ENCODE peak calls at places on chromosome 18, in four cellular contexts. T is HepG2, Q is GM12878, M is GM12891. W is an unnamed sample.

GRCh38 chr18:27609221-27609620 is 424.1 kb upstream of the CHST9 start:
- DNase-seq in T (no peak), Q (no peak), M (no peak), W (no peak)

GRCh38 chr18:5879479-5879882 is 15.8 kb downstream of the TMEM200C start:
- DNase-seq in M (no peak), Q (no peak), T (peak), W (no peak)

GRCh38 chr18:62744076-62744705 is 28.9 kb downstream of the PHLPP1 start:
- DNase-seq in T (peak), M (no peak), Q (no peak), W (no peak)

GRCh38 chr18:46343940-46344372 is 239.8 kb downstream of the HAUS1 start:
- DNase-seq in Q (peak), M (peak), T (no peak), W (peak)

GRCh38 chr18:903703-904102 is 968 bp upstream of the ADCYAP1 start:
- DNase-seq in M (no peak), Q (no peak), T (no peak), W (no peak)

GRCh38 chr18:50194623-50195532 is at the start of gene MYO5B:
- DNase-seq in Q (no peak), M (peak), T (peak), W (peak)

GRCh38 chr18:26133652-26134051 is at the start of gene PSMA8:
- DNase-seq in T (no peak), M (peak), Q (no peak), W (peak)

GRCh38 chr18:60692277-60692676 is 319.7 kb upstream of the MC4R start:
- DNase-seq in Q (no peak), M (no peak), T (no peak), W (no peak)

GRCh38 chr18:10285283-10285640 is 169.2 kb upstream of the APCDD1 start:
- DNase-seq in T (no peak), M (no peak), Q (peak), W (no peak)

GRCh38 chr18:46294325-46294724 is 190.1 kb downstream of the HAUS1 start:
- DNase-seq in T (no peak), Q (no peak), M (no peak), W (no peak)

GRCh38 chr18:60377778-60378469 is 5.3 kb upstream of the MC4R start:
- DNase-seq in M (no peak), Q (no peak), T (no peak), W (no peak)

GRCh38 chr18:26655614-26656400 is 107.5 kb upstream of the KCTD1 start:
- DNase-seq in M (no peak), Q (no peak), T (no peak), W (no peak)

GRCh38 chr18:13353424-13353823 is 134.9 kb downstream of the LDLRAD4 start:
- DNase-seq in M (no peak), Q (no peak), T (no peak), W (no peak)

GRCh38 chr18:44681611-44682010 is 923 bp downstream of the SETBP1 start:
- DNase-seq in Q (no peak), T (no peak), M (no peak), W (no peak)

GRCh38 chr18:28127763-28128737 is 48.9 kb downstream of the CDH2 start:
- DNase-seq in T (peak), M (no peak), Q (no peak), W (no peak)

GRCh38 chr18:50281972-50282520 is 723 bp upstream of the MBD1 start:
- DNase-seq in M (no peak), Q (no peak), T (no peak), W (no peak)

GRCh38 chr18:51070545-51070944 is 40.5 kb downstream of the SMAD4 start:
- DNase-seq in T (no peak), Q (no peak), M (no peak), W (no peak)

GRCh38 chr18:49046125-49046524 is 95.4 kb upstream of the SMAD7 start:
- DNase-seq in M (no peak), T (no peak), Q (no peak), W (no peak)

GRCh38 chr18:10950080-10950875 is 199.1 kb downstream of the PIEZO2 start:
- DNase-seq in T (no peak), Q (no peak), M (no peak), W (no peak)

GRCh38 chr18:23650963-23651927 is 11.5 kb downstream of the ANKRD29 start:
- DNase-seq in T (peak), M (no peak), Q (no peak), W (no peak)

GRCh38 chr18:8537400-8537799 is 71.8 kb upstream of the RAB12 start:
- DNase-seq in Q (no peak), T (no peak), M (no peak), W (no peak)

GRCh38 chr18:7116832-7117389 is 686 bp downstream of the LAMA1 start:
- DNase-seq in M (no peak), Q (no peak), T (no peak), W (no peak)

GRCh38 chr18:48944634-48945033 is 6.1 kb downstream of the SMAD7 start:
- DNase-seq in M (no peak), Q (no peak), T (no peak), W (no peak)

DNA sequence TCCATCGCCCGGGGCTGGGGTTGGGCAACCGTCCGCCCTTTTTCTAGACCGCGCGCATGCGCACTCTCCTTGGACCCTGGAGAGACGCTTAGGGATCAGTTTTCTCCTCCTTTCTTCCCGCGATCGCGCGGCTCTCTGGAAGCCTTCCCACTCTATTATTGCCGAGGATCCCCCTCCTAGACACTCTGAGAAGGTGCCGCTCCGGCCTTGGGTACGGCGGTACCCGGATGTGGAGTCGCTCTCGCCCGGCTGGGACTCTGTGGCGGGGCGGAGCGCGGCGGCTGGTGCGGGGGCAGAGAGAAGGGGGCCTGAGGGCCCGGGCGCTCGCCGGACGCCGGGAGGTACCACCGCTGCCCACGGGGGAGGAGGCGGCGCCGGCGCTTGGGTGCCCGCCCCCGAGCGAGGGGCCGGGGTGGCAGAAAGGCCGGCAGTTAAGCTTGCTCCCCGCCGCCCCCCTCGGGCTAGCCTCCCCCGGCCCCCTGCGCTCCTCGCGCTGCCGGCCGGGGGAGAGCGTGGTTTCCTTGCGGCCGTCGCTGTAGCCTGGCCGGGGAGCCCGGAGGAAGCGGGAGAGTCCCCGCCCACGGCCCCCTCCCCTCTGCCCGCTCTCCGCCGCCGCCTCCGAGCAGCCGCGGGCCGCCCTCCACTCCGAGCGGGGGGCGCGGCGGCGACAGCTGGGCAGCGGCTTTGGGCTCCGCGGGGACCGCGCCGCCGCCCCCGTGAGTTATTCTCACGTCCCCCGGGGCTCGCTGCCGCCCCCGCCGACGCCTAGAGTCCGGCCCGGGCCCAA is at the start of gene MIB1:
- DNase-seq in T (no peak), M (peak), Q (peak), W (peak)
- TF ChIP-seq POLR2A in T (peak), M (peak), Q (peak), W (peak)

GRCh38 chr18:78698914-78699313 is 280.7 kb upstream of the SALL3 start:
- DNase-seq in M (no peak), T (no peak), Q (no peak), W (no peak)

GRCh38 chr18:78693429-78693828 is 286.2 kb upstream of the SALL3 start:
- DNase-seq in Q (no peak), T (no peak), M (no peak), W (no peak)

GRCh38 chr18:78699516-78699915 is 280.1 kb upstream of the SALL3 start:
- DNase-seq in T (no peak), M (no peak), Q (no peak), W (no peak)

GRCh38 chr18:78696698-78697435 is 282.8 kb upstream of the SALL3 start:
- DNase-seq in Q (no peak), M (no peak), T (no peak), W (no peak)

GRCh38 chr18:78697446-78697845 is 282.2 kb upstream of the SALL3 start:
- DNase-seq in M (no peak), T (no peak), Q (no peak), W (no peak)
- TF ChIP-seq TAF1 in M (no peak), T (no peak), Q (no peak), W (no peak)

DNA sequence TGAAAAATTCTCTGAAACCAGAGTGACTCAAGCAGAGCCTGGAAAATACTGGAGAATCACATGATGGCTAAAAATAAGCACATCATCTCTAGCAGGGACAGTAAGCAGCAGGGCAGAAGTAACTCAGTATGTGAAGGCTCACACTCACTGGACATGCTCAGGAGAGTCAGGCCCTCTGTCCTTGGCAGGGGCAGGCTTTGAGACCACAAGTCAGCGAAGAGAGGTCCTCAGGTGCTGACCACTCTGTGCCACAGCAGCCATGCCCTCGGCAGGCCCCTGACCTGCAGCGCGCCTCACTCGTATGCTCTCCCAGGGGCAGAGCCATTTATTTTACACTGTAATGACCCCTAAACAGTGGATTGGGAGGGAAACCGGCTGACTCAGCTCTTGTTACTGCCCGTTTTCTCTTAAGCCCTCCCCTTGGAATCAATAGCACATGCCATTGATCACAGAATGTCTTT is 76.8 kb downstream of the MAPRE2 start:
- DNase-seq in T (no peak), Q (no peak), M (no peak), W (no peak)
- TF ChIP-seq POLR2AphosphoS5 in T (no peak), Q (no peak), M (no peak), W (no peak)

GRCh38 chr18:56650944-56651770 is at the start of gene WDR7:
- DNase-seq in T (peak), M (peak), Q (peak), W (peak)
- TF ChIP-seq POLR2A in T (no peak), M (peak), Q (peak), W (peak)

DNA sequence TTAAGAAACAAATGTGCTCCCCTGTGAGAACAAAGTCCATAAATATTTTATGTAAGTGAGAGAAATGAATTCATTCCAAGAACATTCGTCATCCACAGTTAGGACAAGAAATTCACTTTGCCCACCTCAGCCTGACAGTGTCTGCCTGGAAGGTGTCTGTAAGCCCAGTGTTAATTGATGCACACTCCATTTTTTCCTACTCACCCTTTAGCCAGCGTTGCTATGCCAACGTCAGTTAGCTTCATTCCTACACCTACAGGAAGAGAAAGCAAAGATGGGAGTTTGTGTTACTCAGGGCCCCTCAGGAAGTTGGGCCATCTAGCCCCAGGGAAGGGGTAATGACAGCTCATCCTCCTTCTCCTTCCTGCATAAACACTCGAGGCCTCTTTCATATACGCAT is 131.0 kb downstream of the ALPK2 start:
- DNase-seq in T (no peak), Q (no peak), M (no peak), W (no peak)
- TF ChIP-seq TAF1 in T (no peak), Q (no peak), M (no peak), W (no peak)

GRCh38 chr18:74509856-74510769 is 13.9 kb downstream of the CNDP2 start:
- DNase-seq in M (no peak), T (no peak), Q (no peak), W (no peak)

GRCh38 chr18:74512321-74513053 is 16.3 kb downstream of the CNDP2 start:
- DNase-seq in T (no peak), M (no peak), Q (no peak), W (no peak)

GRCh38 chr18:74510770-74511095 is 14.6 kb downstream of the CNDP2 start:
- DNase-seq in Q (no peak), M (no peak), T (no peak), W (no peak)

GRCh38 chr18:74513149-74513882 is 17.2 kb downstream of the CNDP2 start:
- DNase-seq in T (no peak), Q (no peak), M (no peak), W (no peak)

GRCh38 chr18:74511823-74512222 is 15.7 kb downstream of the CNDP2 start:
- DNase-seq in M (no peak), T (no peak), Q (no peak), W (no peak)
- TF ChIP-seq POLR2AphosphoS5 in M (peak), T (no peak), Q (peak), W (no peak)

GRCh38 chr18:3456686-3457069 is 6.7 kb downstream of the TGIF1 start:
- DNase-seq in T (peak), Q (no peak), M (no peak), W (no peak)
- TF ChIP-seq POLR2A in T (no peak), Q (no peak), M (no peak), W (no peak)